ENCODE peak calls at places on chromosomes 5 and 9, in four cellular contexts. Y, E, K and T are unnamed samples.
A peak's percentile ranks its signal among the peaks of the same experiment; 100 is the strongest.

GRCh38 chr9:75739884-75740611 is 150.4 kb upstream of the PCSK5 start:
- DNase-seq in Y (no peak), E (no peak), K (no peak), T (no peak)

GRCh38 chr5:161023591-161023990 is 171.6 kb upstream of the ATP10B start:
- DNase-seq in Y (no peak), E (no peak), K (no peak), T (no peak)

GRCh38 chr5:116011046-116011445 is 21.2 kb upstream of the ARL14EPL start:
- DNase-seq in Y (no peak), E (no peak), K (no peak), T (no peak)

GRCh38 chr5:141199359-141200235 is at the start of gene PCDHB11:
- DNase-seq in Y (no peak), E (peak; percentile 2), K (peak; percentile 41), T (no peak)

GRCh38 chr5:171953860-171954701 is 52.4 kb downstream of the FBXW11 start:
- DNase-seq in Y (peak; percentile 63), E (peak; percentile 41), K (no peak), T (no peak)

GRCh38 chr5:151812757-151813309 is 41.1 kb downstream of the G3BP1 start:
- DNase-seq in Y (no peak), E (no peak), K (no peak), T (no peak)

GRCh38 chr9:128689820-128690683 is 1.0 kb downstream of the SET start:
- DNase-seq in Y (peak; percentile 90), E (peak; percentile 15), K (peak; percentile 93), T (no peak)

GRCh38 chr9:124019771-124020519 is 8.4 kb downstream of the LHX2 start:
- DNase-seq in Y (no peak), E (no peak), K (no peak), T (no peak)

GRCh38 chr5:155082401-155082800 is 68.8 kb downstream of the KIF4B start:
- DNase-seq in Y (no peak), E (peak; percentile 63), K (no peak), T (no peak)

GRCh38 chr5:153480401-153480800 is 10.1 kb upstream of the GRIA1 start:
- DNase-seq in Y (no peak), E (no peak), K (no peak), T (no peak)

GRCh38 chr5:125412561-125413535 is 666.4 kb upstream of the ZNF608 start:
- DNase-seq in Y (no peak), E (peak; percentile 93), K (peak; percentile 73), T (peak; percentile 74)

GRCh38 chr5:132799392-132799791 is 13.7 kb upstream of the SOWAHA start:
- DNase-seq in Y (no peak), E (no peak), K (no peak), T (no peak)

GRCh38 chr5:69334793-69335268 is 2.2 kb upstream of the CCDC125 start:
- DNase-seq in Y (peak; percentile 63), E (peak; percentile 69), K (peak; percentile 86), T (peak; percentile 89)

GRCh38 chr9:122819791-122820489 is 8.4 kb downstream of the PDCL start:
- DNase-seq in Y (no peak), E (peak; percentile 97), K (no peak), T (no peak)

GRCh38 chr5:179461576-179461975 is 88.8 kb upstream of the RUFY1 start:
- DNase-seq in Y (no peak), E (no peak), K (no peak), T (no peak)

GRCh38 chr5:40679998-40680681 is 425 bp downstream of the PTGER4 start:
- DNase-seq in Y (no peak), E (no peak), K (peak; percentile 20), T (no peak)

GRCh38 chr9:96615421-96615820 is 4.2 kb downstream of the CDC14B start:
- DNase-seq in Y (no peak), E (no peak), K (no peak), T (no peak)

GRCh38 chr5:141001854-141002666 is 35.8 kb downstream of the PCDHAC2 start:
- DNase-seq in Y (no peak), E (peak; percentile 12), K (peak; percentile 77), T (no peak)

GRCh38 chr5:55603947-55604346 is 69.2 kb upstream of the PLPP1 start:
- DNase-seq in Y (no peak), E (no peak), K (no peak), T (no peak)

DNA sequence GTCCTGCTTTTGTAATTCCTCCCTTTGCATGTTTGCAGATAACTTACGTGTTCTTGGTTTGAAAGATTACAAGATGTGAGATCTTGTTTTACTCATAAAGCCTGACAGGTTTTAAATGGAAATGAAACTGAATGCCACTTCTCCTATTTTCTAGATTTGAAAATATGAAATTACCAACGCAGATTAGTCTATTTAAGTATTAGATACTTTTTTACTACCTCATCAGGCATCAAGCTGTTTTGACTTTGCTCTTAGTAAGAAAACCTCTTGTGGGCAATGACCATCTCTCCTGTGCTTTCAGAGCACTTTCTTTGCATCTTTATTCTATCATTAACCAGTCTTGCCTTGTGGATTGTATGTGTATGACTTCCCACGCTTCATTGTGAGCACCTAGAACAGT is 3.5 kb downstream of the DMXL1 start:
- DNase-seq in Y (no peak), E (no peak), K (no peak), T (no peak)
- H3K4me3 ChIP-seq in Y (peak overlapping the region; percentile 73), E (no peak overlapping the region), K (no peak overlapping the region), T (no peak overlapping the region)

GRCh38 chr9:135259273-135259672 is 171.8 kb downstream of the OLFM1 start:
- DNase-seq in Y (no peak), E (no peak), K (no peak), T (no peak)
- H3K9me3 ChIP-seq in Y (no peaks in the 10 kb centered on the region), E (no peaks in the 10 kb centered on the region), K (no peaks in the 10 kb centered on the region), T (no peaks in the 10 kb centered on the region)

GRCh38 chr5:137753227-137753985 is 757 bp downstream of the HNRNPA0 start:
- DNase-seq in Y (peak; percentile 52), E (no peak), K (peak; percentile 48), T (no peak)
- TF ChIP-seq POLR2AphosphoS5 in Y (peak; percentile 2), E (no peak), K (no peak), T (no peak)

GRCh38 chr5:10578869-10579268 is 15.0 kb downstream of the ANKRD33B start:
- DNase-seq in Y (no peak), E (no peak), K (no peak), T (no peak)
- H3K4me3 ChIP-seq in Y (no peak overlapping the region), E (no peak overlapping the region), K (no peak overlapping the region), T (no peak overlapping the region)

DNA sequence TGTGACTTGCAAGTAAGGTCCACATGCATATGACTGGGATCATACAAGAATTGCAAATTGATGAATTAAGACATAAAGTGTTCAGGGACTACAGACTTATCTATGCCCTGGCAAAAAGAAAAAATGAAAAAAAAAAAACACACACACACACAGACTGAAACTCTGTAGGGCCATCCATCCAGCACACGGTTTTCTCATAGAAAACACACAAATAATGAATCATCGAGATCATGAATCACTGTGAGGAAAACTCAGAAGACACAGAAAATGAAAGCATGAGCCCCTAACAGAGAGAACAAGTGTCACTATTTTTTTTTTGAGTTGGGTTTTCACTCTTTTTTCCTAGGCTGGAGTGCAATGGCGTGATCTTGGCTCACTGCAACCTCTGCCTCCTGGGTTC is 185.2 kb downstream of the IRX2 start:
- DNase-seq in Y (no peak), E (no peak), K (no peak), T (no peak)
- H3K9me3 ChIP-seq in Y (no peaks in the 10 kb centered on the region), E (peaks cover 8% of the 10 kb centered on the region), K (no peaks in the 10 kb centered on the region), T (no peaks in the 10 kb centered on the region)

GRCh38 chr9:737400-738120 is 103.9 kb upstream of the DMRT1 start:
- DNase-seq in Y (no peak), E (peak; percentile 44), K (no peak), T (no peak)

GRCh38 chr9:738209-738915 is 103.1 kb upstream of the DMRT1 start:
- DNase-seq in Y (no peak), E (no peak), K (no peak), T (no peak)

GRCh38 chr9:739362-739761 is 102.1 kb upstream of the DMRT1 start:
- DNase-seq in Y (no peak), E (no peak), K (no peak), T (no peak)

GRCh38 chr9:731474-731873 is 110.0 kb upstream of the DMRT1 start:
- DNase-seq in Y (no peak), E (no peak), K (no peak), T (no peak)

GRCh38 chr9:734831-735511 is 106.5 kb upstream of the DMRT1 start:
- DNase-seq in Y (no peak), E (peak; percentile 98), K (no peak), T (peak; percentile 56)
- TF ChIP-seq POLR2AphosphoS5 in Y (no peak), E (peak; percentile 28), K (no peak), T (no peak)

GRCh38 chr9:133701321-133701980 is 36.7 kb downstream of the SARDH start:
- DNase-seq in Y (no peak), E (no peak), K (no peak), T (no peak)
- H3K4me3 ChIP-seq in Y (no peak overlapping the region), E (no peak overlapping the region), K (no peak overlapping the region), T (peak overlapping the region; percentile 11)

GRCh38 chr5:83090169-83090568 is 12.8 kb downstream of the XRCC4 start:
- DNase-seq in Y (no peak), E (no peak), K (no peak), T (no peak)

GRCh38 chr5:83096660-83097334 is 19.4 kb downstream of the XRCC4 start:
- DNase-seq in Y (no peak), E (no peak), K (no peak), T (no peak)

GRCh38 chr5:83095163-83095972 is 18.0 kb downstream of the XRCC4 start:
- DNase-seq in Y (no peak), E (no peak), K (no peak), T (no peak)

GRCh38 chr5:83095973-83096539 is 18.7 kb downstream of the XRCC4 start:
- DNase-seq in Y (no peak), E (peak; percentile 51), K (no peak), T (no peak)

DNA sequence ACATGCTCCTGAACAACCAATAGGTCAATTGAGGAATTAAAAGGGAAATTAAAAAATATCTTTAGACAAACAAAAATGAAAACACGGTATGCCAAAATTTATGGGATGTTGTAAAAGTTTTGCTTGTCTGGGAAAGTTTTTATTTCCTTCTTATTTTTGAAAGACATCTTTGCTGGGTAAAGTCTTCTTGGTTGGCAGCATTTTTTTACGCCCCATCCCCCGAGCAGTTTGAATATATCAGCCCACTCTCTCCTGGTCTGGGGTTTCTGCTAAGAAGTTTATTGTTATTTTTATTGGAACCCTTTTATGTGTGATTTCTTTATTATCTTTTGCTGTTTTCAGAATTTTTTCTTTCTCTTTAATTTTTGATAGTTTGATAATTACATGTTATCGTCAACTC is 16.3 kb downstream of the XRCC4 start:
- DNase-seq in Y (no peak), E (no peak), K (no peak), T (no peak)
- H3K9me3 ChIP-seq in Y (no peaks in the 10 kb centered on the region), E (no peaks in the 10 kb centered on the region), K (peaks cover 8% of the 10 kb centered on the region), T (peaks cover 16% of the 10 kb centered on the region)